ENCODE peak calls at places on chromosome 9, in five cellular contexts. A, C, R, M and Z are unnamed samples.

GRCh38 chr9:99411068-99411467 is 189.0 kb downstream of the SEC61B start:
- DNase-seq in A (no peak), C (no peak), R (no peak), M (no peak), Z (no peak)

GRCh38 chr9:134413890-134414731 is 87.9 kb downstream of the RXRA start:
- DNase-seq in A (peak; percentile 51), C (peak; percentile 68), R (no peak), M (no peak), Z (peak; percentile 52)

GRCh38 chr9:91896513-91897121 is 53.4 kb downstream of the ROR2 start:
- DNase-seq in A (peak; percentile 76), C (no peak), R (no peak), M (no peak), Z (peak; percentile 40)

GRCh38 chr9:30796806-30797205 is 1587.6 kb upstream of the ACO1 start:
- DNase-seq in A (no peak), C (no peak), R (no peak), M (no peak), Z (no peak)

GRCh38 chr9:112063151-112063550 is 111.9 kb downstream of the SUSD1 start:
- DNase-seq in A (no peak), C (no peak), R (no peak), M (no peak), Z (no peak)

GRCh38 chr9:134922066-134922931 is 4.6 kb upstream of the FCN1 start:
- DNase-seq in A (peak; percentile 60), C (no peak), R (no peak), M (no peak), Z (no peak)

GRCh38 chr9:68914751-68915150 is 99.2 kb downstream of the PRKACG start:
- DNase-seq in A (no peak), C (no peak), R (no peak), M (no peak), Z (no peak)

GRCh38 chr9:69976165-69976564 is 67.5 kb upstream of the MAMDC2 start:
- DNase-seq in A (no peak), C (no peak), R (no peak), M (no peak), Z (no peak)

GRCh38 chr9:112793213-112793810 is 42.8 kb downstream of the SNX30 start:
- DNase-seq in A (peak; percentile 64), C (peak; percentile 57), R (peak; percentile 65), M (peak; percentile 65), Z (peak; percentile 80)

GRCh38 chr9:133238272-133238850 is 29.3 kb upstream of the OBP2B start:
- DNase-seq in A (peak; percentile 71), C (peak; percentile 43), R (no peak), M (peak; percentile 16), Z (peak; percentile 94)

GRCh38 chr9:26243722-26244121 is 565.5 kb upstream of the TUSC1 start:
- DNase-seq in A (no peak), C (no peak), R (no peak), M (no peak), Z (no peak)

GRCh38 chr9:8679405-8679951 is 879.9 kb upstream of the DMAC1 start:
- DNase-seq in A (no peak), C (no peak), R (no peak), M (no peak), Z (no peak)

GRCh38 chr9:128257907-128258306 is 17.9 kb downstream of the GOLGA2 start:
- DNase-seq in A (no peak), C (no peak), R (no peak), M (no peak), Z (no peak)

GRCh38 chr9:20292002-20292401 is 330.3 kb downstream of the MLLT3 start:
- DNase-seq in A (no peak), C (no peak), R (no peak), M (no peak), Z (no peak)

GRCh38 chr9:13900449-13900848 is 413.5 kb downstream of the NFIB start:
- DNase-seq in A (no peak), C (no peak), R (no peak), M (no peak), Z (no peak)

GRCh38 chr9:134422301-134422700 is 96.0 kb downstream of the RXRA start:
- DNase-seq in A (peak; percentile 49), C (no peak), R (no peak), M (no peak), Z (peak; percentile 89)

GRCh38 chr9:132770775-132771310 is 100.6 kb downstream of the GTF3C4 start:
- DNase-seq in A (no peak), C (no peak), R (no peak), M (no peak), Z (no peak)

GRCh38 chr9:13719981-13720380 is 440.5 kb upstream of the MPDZ start:
- DNase-seq in A (no peak), C (no peak), R (no peak), M (no peak), Z (no peak)

GRCh38 chr9:1462626-1463308 is 412.6 kb downstream of the DMRT2 start:
- DNase-seq in A (no peak), C (no peak), R (no peak), M (no peak), Z (no peak)

GRCh38 chr9:133506653-133507038 is 18.1 kb downstream of the MYMK start:
- DNase-seq in A (peak; percentile 58), C (no peak), R (no peak), M (no peak), Z (no peak)

GRCh38 chr9:83239787-83240186 is 176.8 kb upstream of the RASEF start:
- DNase-seq in A (no peak), C (no peak), R (no peak), M (no peak), Z (no peak)

GRCh38 chr9:4691794-4692193 is 12.4 kb downstream of the CDC37L1 start:
- DNase-seq in A (no peak), C (no peak), R (no peak), M (no peak), Z (no peak)